ENCODE peak calls at places on chromosomes 13 and 19, in five cellular contexts. H is AG04450, I is upper lobe of right lung, R is GM23338, X is heart right ventricle. D is an unnamed sample.
A peak's percentile ranks its signal among the peaks of the same experiment; 100 is the strongest.

GRCh38 chr19:18408053-18408476 is 10.6 kb upstream of the LRRC25 start:
- DNase-seq in H (no peak), I (peak; percentile 80), R (peak; percentile 81), X (peak; percentile 8), D (no peak)

GRCh38 chr13:55361141-55361540 is 1779.6 kb upstream of the PRR20A start:
- DNase-seq in I (no peak), R (no peak), H (no peak), X (no peak), D (no peak)

GRCh38 chr13:112704634-112705145 is 14.9 kb downstream of the ATP11A start:
- DNase-seq in X (no peak), R (no peak), H (no peak), I (no peak), D (no peak)

GRCh38 chr13:85528578-85529215 is 270.5 kb downstream of the SLITRK6 start:
- DNase-seq in X (no peak), H (peak; percentile 65), R (no peak), I (no peak), D (no peak)

GRCh38 chr13:21478881-21479808 is 20.0 kb upstream of the ZDHHC20 start:
- DNase-seq in R (peak; percentile 87), I (no peak), X (peak; percentile 73), H (peak; percentile 47), D (no peak)

GRCh38 chr19:32748497-32748896 is 28.9 kb downstream of the TDRD12 start:
- DNase-seq in I (no peak), H (no peak), X (no peak), R (peak; percentile 45), D (no peak)

GRCh38 chr13:59442946-59443345 is 720.8 kb downstream of the DIAPH3 start:
- DNase-seq in H (no peak), X (no peak), R (no peak), I (no peak), D (no peak)

GRCh38 chr19:22286151-22286810 is at the start of gene ZNF729:
- DNase-seq in R (no peak), H (no peak), X (peak; percentile 6), I (no peak), D (no peak)

GRCh38 chr19:19489804-19490204 is 25.5 kb downstream of the TSSK6 start:
- DNase-seq in H (no peak), X (no peak), R (peak; percentile 11), I (no peak), D (no peak)

GRCh38 chr19:6811906-6812305 is 39.4 kb downstream of the VAV1 start:
- DNase-seq in R (peak; percentile 66), I (no peak), H (no peak), X (no peak), D (no peak)

GRCh38 chr19:29478578-29479565 is 46.9 kb upstream of the VSTM2B start:
- DNase-seq in R (peak; percentile 87), H (no peak), X (no peak), I (no peak), D (no peak)

GRCh38 chr13:22800726-22801401 is 379.9 kb upstream of the SGCG start:
- DNase-seq in I (no peak), R (no peak), H (no peak), X (peak; percentile 16), D (no peak)

GRCh38 chr19:7349961-7350711 is 1.4 kb downstream of the ARHGEF18 start:
- DNase-seq in R (no peak), I (peak; percentile 65), H (no peak), X (no peak), D (no peak)

GRCh38 chr19:46015080-46015960 is 7.5 kb downstream of the PGLYRP1 start:
- DNase-seq in I (peak; percentile 92), R (peak; percentile 96), X (peak; percentile 32), H (no peak), D (no peak)

GRCh38 chr13:77513719-77514335 is 21.7 kb upstream of the SCEL start:
- DNase-seq in I (no peak), X (no peak), H (no peak), R (no peak), D (no peak)

GRCh38 chr13:32938907-32939306 is 77.3 kb upstream of the KL start:
- DNase-seq in X (no peak), H (no peak), R (no peak), I (no peak), D (no peak)

GRCh38 chr13:99760456-99760855 is 211.1 kb downstream of the ZIC5 start:
- DNase-seq in H (no peak), X (no peak), R (peak; percentile 41), I (no peak), D (no peak)

GRCh38 chr13:31835932-31836331 is 96.6 kb downstream of the RXFP2 start:
- DNase-seq in I (no peak), H (peak; percentile 6), R (no peak), X (no peak), D (no peak)

GRCh38 chr13:92074658-92075057 is 676.2 kb downstream of the GPC5 start:
- DNase-seq in I (no peak), R (peak; percentile 65), H (no peak), X (no peak), D (no peak)

GRCh38 chr19:35462476-35462953 is 14.5 kb downstream of the FFAR2 start:
- DNase-seq in X (no peak), R (no peak), H (no peak), I (no peak), D (no peak)

GRCh38 chr13:47310376-47310775 is 413.5 kb upstream of the HTR2A start:
- DNase-seq in X (no peak), I (no peak), H (no peak), R (no peak), D (no peak)

GRCh38 chr19:30419581-30420180 is 47.5 kb downstream of the ZNF536 start:
- DNase-seq in I (no peak), R (no peak), H (no peak), X (no peak), D (no peak)

GRCh38 chr13:111284579-111284978 is 35.9 kb upstream of the TEX29 start:
- DNase-seq in H (no peak), R (no peak), I (no peak), X (no peak), D (no peak)

GRCh38 chr19:3224346-3225325 is at the start of gene CELF5:
- DNase-seq in I (peak; percentile 73), R (peak; percentile 75), X (no peak), H (no peak), D (no peak)

GRCh38 chr19:38977445-38978314 is 2.1 kb upstream of the FBXO17 start:
- DNase-seq in X (no peak), R (no peak), I (no peak), H (no peak), D (no peak)

GRCh38 chr19:33441277-33441699 is 67.8 kb downstream of the CEBPG start:
- DNase-seq in X (no peak), I (peak; percentile 57), R (no peak), H (no peak), D (no peak)

GRCh38 chr13:102091231-102091630 is 310.6 kb downstream of the FGF14 start:
- DNase-seq in H (no peak), X (no peak), I (no peak), R (peak; percentile 90), D (no peak)

GRCh38 chr19:4375164-4375619 is 25.2 kb downstream of the SH3GL1 start:
- DNase-seq in R (peak; percentile 85), H (no peak), X (no peak), I (peak; percentile 83), D (no peak)

GRCh38 chr19:4374451-4375163 is 25.7 kb downstream of the SH3GL1 start:
- DNase-seq in R (no peak), X (peak; percentile 50), H (no peak), I (peak; percentile 83), D (peak; percentile 94)

GRCh38 chr19:4376245-4376990 is 23.9 kb downstream of the SH3GL1 start:
- DNase-seq in R (peak; percentile 57), H (no peak), X (no peak), I (no peak), D (no peak)

GRCh38 chr19:4376991-4377781 is 23.2 kb downstream of the SH3GL1 start:
- DNase-seq in I (no peak), H (no peak), R (no peak), X (no peak), D (no peak)

GRCh38 chr19:4375620-4376228 is 24.6 kb downstream of the SH3GL1 start:
- DNase-seq in R (peak; percentile 64), X (no peak), H (no peak), I (no peak), D (no peak)
- H3K27ac ChIP-seq in R (peak overlapping the region; percentile 85), X (no peak overlapping the region), H (peak overlapping the region; percentile 90), I (peak overlapping the region; percentile 83), D (peak overlapping the region; percentile 76)

DNA sequence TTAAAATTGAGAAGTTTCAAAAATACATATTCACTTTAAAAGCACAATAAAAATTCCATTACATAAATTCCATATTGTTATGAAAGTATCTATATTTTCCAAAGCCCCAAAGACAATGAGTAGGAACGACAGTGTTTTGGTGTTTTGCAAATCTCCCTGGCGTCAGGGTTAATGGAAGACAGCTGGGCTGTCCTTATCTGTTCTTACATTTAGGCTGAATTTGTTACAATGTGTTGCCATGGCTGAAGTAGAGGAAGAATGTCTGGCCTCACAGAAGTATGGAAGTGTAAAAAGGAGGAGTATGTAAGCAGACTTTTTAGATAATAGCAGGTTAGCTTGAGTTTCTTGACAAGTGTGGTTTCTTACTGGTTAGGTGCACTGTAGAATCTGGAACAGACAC is 124.4 kb upstream of the SPATA13 start:
- DNase-seq in I (no peak), H (no peak), X (no peak), R (no peak), D (no peak)
- H3K27ac ChIP-seq in I (peak overlapping the region; percentile 0), H (no peak overlapping the region), X (peak overlapping the region; percentile 2), R (no peak overlapping the region), D (no peak overlapping the region)

DNA sequence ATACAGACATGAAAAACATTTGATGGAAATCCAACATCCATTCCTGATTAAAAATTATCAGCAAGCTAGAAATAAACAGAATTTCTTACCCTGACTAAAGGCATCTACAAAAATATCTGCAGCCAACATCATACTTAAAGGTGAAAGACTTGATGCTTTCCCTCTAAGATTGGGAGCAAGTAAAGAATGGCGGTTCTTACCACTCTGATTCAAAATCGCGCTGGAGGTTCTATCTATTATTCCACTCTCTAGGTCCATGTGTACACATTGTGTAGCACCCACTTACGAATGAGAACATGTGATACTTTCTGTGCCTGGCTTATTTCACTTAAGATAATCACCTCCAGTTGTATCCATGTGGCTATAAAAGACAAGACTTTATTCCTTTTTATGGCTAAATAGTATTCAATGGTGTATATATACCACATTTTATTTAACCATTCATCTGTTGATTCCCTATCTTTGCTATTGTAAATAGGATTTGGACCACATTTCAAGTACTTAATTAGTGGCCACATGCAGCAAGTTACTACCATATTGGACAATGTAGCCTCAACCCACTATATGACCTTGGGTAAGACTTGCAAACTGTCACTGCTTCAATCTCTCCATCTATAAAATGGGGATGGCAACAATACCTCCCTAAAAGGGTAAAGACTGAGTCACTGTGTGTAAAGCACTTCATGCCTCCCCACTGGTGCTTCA is 38.4 kb upstream of the CYP2A7 start:
- DNase-seq in H (no peak), R (no peak), X (no peak), I (no peak), D (no peak)
- H3K27ac ChIP-seq in H (no peak overlapping the region), R (no peak overlapping the region), X (no peak overlapping the region), I (no peak overlapping the region), D (no peak overlapping the region)

DNA sequence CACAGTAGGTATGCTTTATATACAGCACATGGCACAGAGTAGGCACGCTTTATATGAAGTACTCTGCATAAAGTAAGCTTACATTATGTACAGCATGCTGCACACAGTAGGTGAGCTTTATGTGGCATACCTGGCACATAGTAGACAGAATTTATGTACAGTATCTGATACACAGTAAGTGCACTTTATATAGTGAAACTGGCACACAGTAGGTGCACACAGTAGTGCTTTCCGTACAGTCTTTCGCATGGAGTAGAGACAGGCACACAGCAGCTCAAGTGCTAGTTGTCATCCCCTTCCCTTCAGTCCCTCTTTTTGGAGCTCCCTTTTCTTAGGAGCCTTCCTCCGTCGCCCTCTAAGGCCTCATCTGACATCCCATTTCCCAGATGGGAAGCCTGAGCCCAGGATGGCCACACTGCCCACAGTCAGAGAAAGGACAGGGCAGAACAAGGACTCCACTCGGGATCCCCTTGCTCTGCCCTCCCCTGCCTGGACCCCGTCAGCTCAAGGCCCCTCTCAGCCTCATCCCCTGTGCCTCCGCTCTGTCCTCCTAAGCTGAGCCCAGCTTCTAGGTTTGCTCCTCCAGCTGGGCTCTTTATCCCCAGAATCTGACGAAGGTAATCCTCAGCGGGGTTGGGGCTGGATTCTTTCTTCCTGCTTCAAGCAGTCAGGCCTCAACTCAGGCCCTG is 852 bp upstream of the CYP4F12 start:
- DNase-seq in R (no peak), X (no peak), I (no peak), H (no peak), D (no peak)
- H3K27ac ChIP-seq in R (no peak overlapping the region), X (no peak overlapping the region), I (no peak overlapping the region), H (no peak overlapping the region), D (peak overlapping the region; percentile 67)